ENCODE peak calls at places on chromosomes 6 and 20, in eight cellular contexts. E is SHP77 treated with DMSO at 0.1 percent for 48 hours; B is thoracic aorta; Z is NCI-H1694; I is activated T-helper 9 cell treated with anti-CD3 and anti-CD28 coated beads, Interleukin-2, amount 50 U/mL, for 16 hours; N is activated naive CD8-positive, alpha-beta T cell treated with anti-CD3 and anti-CD28 coated beads, Interleukin-2, amount 50 U/mL, for 24 hours; G is skeletal muscle cell; M is fibroblast of lung. A is an unnamed sample.

GRCh38 chr6:170152111-170152926 is 138.6 kb downstream of the DLL1 start:
- DNase-seq in E (peak; percentile 77), B (no peak), Z (no peak), I (no peak), N (no peak), G (no peak), M (no peak), A (peak; percentile 20)

GRCh38 chr6:116476021-116476678 is 15.0 kb downstream of the CALHM6 start:
- DNase-seq in E (no peak), B (no peak), Z (no peak), I (no peak), N (no peak), G (no peak), M (peak; percentile 5), A (no peak)

GRCh38 chr20:36574278-36575065 is 1.1 kb downstream of the TGIF2 start:
- DNase-seq in E (no peak), B (no peak), Z (no peak), I (peak; percentile 28), N (peak; percentile 58), G (no peak), M (peak; percentile 23), A (peak; percentile 48)

GRCh38 chr20:58213112-58213511 is 15.3 kb downstream of the ANKRD60 start:
- DNase-seq in E (no peak), B (no peak), Z (no peak), I (no peak), N (no peak), G (no peak), M (no peak), A (no peak)

GRCh38 chr6:21808045-21808470 is 214.5 kb downstream of the SOX4 start:
- DNase-seq in E (no peak), B (peak; percentile 8), Z (no peak), I (no peak), N (no peak), G (peak; percentile 71), M (peak; percentile 57), A (no peak)

GRCh38 chr6:71209206-71209605 is 79.4 kb upstream of the OGFRL1 start:
- DNase-seq in E (no peak), B (no peak), Z (no peak), I (no peak), N (no peak), G (no peak), M (no peak), A (no peak)

GRCh38 chr20:10857362-10858070 is 183.7 kb upstream of the JAG1 start:
- DNase-seq in E (no peak), B (peak; percentile 5), Z (no peak), I (no peak), N (no peak), G (peak; percentile 77), M (peak; percentile 65), A (no peak)

GRCh38 chr20:38811769-38812168 is 6.3 kb downstream of the PPP1R16B start:
- DNase-seq in E (no peak), B (no peak), Z (no peak), I (no peak), N (no peak), G (no peak), M (no peak), A (no peak)

GRCh38 chr6:18545726-18546125 is 158.6 kb downstream of the RNF144B start:
- DNase-seq in E (no peak), B (no peak), Z (no peak), I (no peak), N (no peak), G (no peak), M (no peak), A (no peak)

GRCh38 chr20:19582782-19583181 is 175.3 kb upstream of the RIN2 start:
- DNase-seq in E (no peak), B (no peak), Z (no peak), I (no peak), N (no peak), G (no peak), M (no peak), A (no peak)

GRCh38 chr6:16514249-16514648 is 247.0 kb downstream of the ATXN1 start:
- DNase-seq in E (no peak), B (no peak), Z (no peak), I (no peak), N (no peak), G (no peak), M (peak; percentile 70), A (no peak)

GRCh38 chr6:3741477-3741871 is 10.0 kb downstream of the PXDC1 start:
- DNase-seq in E (no peak), B (no peak), Z (no peak), I (no peak), N (no peak), G (no peak), M (no peak), A (no peak)

GRCh38 chr6:35165630-35166071 is 24.5 kb upstream of the TCP11 start:
- DNase-seq in E (no peak), B (no peak), Z (no peak), I (no peak), N (no peak), G (no peak), M (no peak), A (no peak)

GRCh38 chr20:58546756-58547526 is 31.7 kb upstream of the APCDD1L start:
- DNase-seq in E (no peak), B (no peak), Z (no peak), I (no peak), N (no peak), G (no peak), M (no peak), A (no peak)

GRCh38 chr20:58714923-58715708 is 22.5 kb downstream of the NPEPL1 start:
- DNase-seq in E (no peak), B (no peak), Z (no peak), I (no peak), N (no peak), G (no peak), M (no peak), A (no peak)

GRCh38 chr6:41367700-41368099 is 32.3 kb downstream of the NCR2 start:
- DNase-seq in E (peak; percentile 41), B (no peak), Z (peak; percentile 54), I (no peak), N (peak; percentile 22), G (peak; percentile 7), M (peak; percentile 51), A (peak; percentile 67)

GRCh38 chr6:142735182-142735581 is 209.8 kb downstream of the HIVEP2 start:
- DNase-seq in E (peak; percentile 56), B (no peak), Z (peak; percentile 78), I (no peak), N (no peak), G (peak; percentile 6), M (peak; percentile 60), A (no peak)

GRCh38 chr20:60221593-60221992 is 263.4 kb downstream of the CDH26 start:
- DNase-seq in E (no peak), B (no peak), Z (no peak), I (no peak), N (no peak), G (no peak), M (no peak), A (no peak)

GRCh38 chr6:168150551-168151444 is 71.8 kb upstream of the FRMD1 start:
- DNase-seq in E (no peak), B (no peak), Z (no peak), I (no peak), N (no peak), G (no peak), M (no peak), A (no peak)

GRCh38 chr6:87588756-87589407 is 905 bp downstream of the RARS2 start:
- DNase-seq in E (no peak), B (no peak), Z (no peak), I (no peak), N (no peak), G (no peak), M (peak; percentile 5), A (no peak)

GRCh38 chr20:51687071-51687470 is 81.1 kb downstream of the ATP9A start:
- DNase-seq in E (no peak), B (no peak), Z (no peak), I (no peak), N (no peak), G (no peak), M (peak; percentile 75), A (no peak)

A was measured in neuronal stem cell.